ENCODE peak calls at places on chromosome 4, in six cellular contexts. X is HCT116, E is GM12878, D is HepG2, S is GM23338, M is K562. Q is an unnamed sample.
A peak's percentile ranks its signal among the peaks of the same experiment; 100 is the strongest.

GRCh38 chr4:38242822-38243384 is 282.7 kb downstream of the PTTG2 start:
- DNase-seq in X (no peak), E (no peak), D (no peak), S (no peak), M (peak; percentile 33), Q (no peak)

GRCh38 chr4:152063301-152064235 is 302.8 kb upstream of the GATB start:
- DNase-seq in X (no peak), E (no peak), D (no peak), S (peak; percentile 35), M (no peak), Q (no peak)

GRCh38 chr4:142840516-142841123 is 5.5 kb downstream of the INPP4B start:
- DNase-seq in X (peak; percentile 38), E (no peak), D (peak; percentile 3), S (peak; percentile 43), M (no peak), Q (no peak)

GRCh38 chr4:35789899-35790574 is 454.3 kb downstream of the ARAP2 start:
- DNase-seq in X (no peak), E (no peak), D (no peak), S (no peak), M (no peak), Q (no peak)

GRCh38 chr4:21992330-21992729 is 43.8 kb upstream of the KCNIP4 start:
- DNase-seq in X (no peak), E (no peak), D (no peak), S (no peak), M (no peak), Q (no peak)

GRCh38 chr4:175308236-175308635 is 390.1 kb downstream of the ADAM29 start:
- DNase-seq in X (peak; percentile 15), E (no peak), D (no peak), S (no peak), M (no peak), Q (no peak)

GRCh38 chr4:42789168-42789567 is 103.3 kb upstream of the GRXCR1 start:
- DNase-seq in X (no peak), E (no peak), D (no peak), S (no peak), M (no peak), Q (no peak)

GRCh38 chr4:69120869-69121268 is 24.6 kb downstream of the UGT2B7 start:
- DNase-seq in X (no peak), E (no peak), D (no peak), S (no peak), M (no peak), Q (no peak)

GRCh38 chr4:151046609-151047008 is 31.5 kb upstream of the LRBA start:
- DNase-seq in X (no peak), E (no peak), D (no peak), S (no peak), M (no peak), Q (no peak)

GRCh38 chr4:75672461-75673026 is 667 bp downstream of the G3BP2 start:
- DNase-seq in X (peak; percentile 22), E (peak; percentile 8), D (peak; percentile 36), S (peak; percentile 67), M (peak; percentile 63), Q (no peak)

GRCh38 chr4:86613734-86614133 is 19.6 kb downstream of the PTPN13 start:
- DNase-seq in X (no peak), E (no peak), D (no peak), S (no peak), M (no peak), Q (no peak)

GRCh38 chr4:657338-658030 is 16.6 kb downstream of the ATP5ME start:
- DNase-seq in X (no peak), E (no peak), D (no peak), S (peak; percentile 0), M (no peak), Q (no peak)

GRCh38 chr4:94758700-94759399 is 1.1 kb downstream of the BMPR1B start:
- DNase-seq in X (no peak), E (no peak), D (no peak), S (peak; percentile 67), M (no peak), Q (no peak)

GRCh38 chr4:29033703-29034102 is 1686.5 kb upstream of the PCDH7 start:
- DNase-seq in X (no peak), E (no peak), D (no peak), S (no peak), M (no peak), Q (no peak)

GRCh38 chr4:188665466-188665865 is 526.2 kb downstream of the TRIML1 start:
- DNase-seq in X (no peak), E (no peak), D (no peak), S (no peak), M (no peak), Q (no peak)

GRCh38 chr4:69800599-69800998 is 40.2 kb upstream of the SULT1B1 start:
- DNase-seq in X (no peak), E (no peak), D (no peak), S (no peak), M (no peak), Q (no peak)

GRCh38 chr4:70724463-70724862 is 2.7 kb downstream of the RUFY3 start:
- DNase-seq in X (no peak), E (no peak), D (no peak), S (no peak), M (no peak), Q (no peak)

GRCh38 chr4:164350086-164350485 is 403.8 kb upstream of the SMIM31 start:
- DNase-seq in X (no peak), E (no peak), D (no peak), S (no peak), M (no peak), Q (no peak)

GRCh38 chr4:186592961-186593586 is 37.7 kb upstream of the MTNR1A start:
- DNase-seq in X (no peak), E (no peak), D (no peak), S (no peak), M (no peak), Q (no peak)

GRCh38 chr4:6795821-6796220 is 13.3 kb downstream of the KIAA0232 start:
- DNase-seq in X (no peak), E (no peak), D (no peak), S (no peak), M (no peak), Q (no peak)

DNA sequence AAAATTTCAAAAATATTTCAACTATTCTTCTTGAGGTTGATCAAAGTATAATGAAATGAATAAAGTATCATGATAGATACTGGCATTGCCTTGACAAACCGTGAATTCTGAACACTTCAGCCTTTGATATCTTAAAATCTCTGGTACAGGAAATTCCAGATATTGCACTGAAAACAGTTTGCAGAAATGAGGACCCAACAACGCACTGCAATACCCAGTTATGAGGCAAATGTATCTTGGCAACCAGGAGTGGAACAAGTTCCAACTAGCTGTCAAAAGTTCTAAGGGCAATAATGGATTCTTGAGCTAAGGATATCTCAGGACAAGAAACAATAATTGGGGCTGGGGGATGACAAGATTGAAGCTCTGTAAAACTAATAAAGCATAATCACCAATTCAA is 38.2 kb downstream of the EIF4E start:
- DNase-seq in X (no peak), E (no peak), D (no peak), S (no peak), M (no peak), Q (no peak)
- H3K27ac ChIP-seq in X (no peak overlapping the region), E (no peak overlapping the region), D (no peak overlapping the region), S (no peak overlapping the region), M (peak overlapping the region; percentile 29), Q (no peak overlapping the region)

GRCh38 chr4:148007303-148007702 is 275.4 kb downstream of the ARHGAP10 start:
- DNase-seq in X (peak; percentile 72), E (no peak), D (no peak), S (no peak), M (peak; percentile 18), Q (no peak)
- TF ChIP-seq POLR2AphosphoS5 in X (no peak), E (no peak), D (no peak), S (no peak), M (no peak), Q (no peak)

GRCh38 chr4:107036602-107037151 is 564 bp upstream of the DKK2 start:
- DNase-seq in X (no peak), E (no peak), D (no peak), S (peak; percentile 5), M (no peak), Q (no peak)
- TF ChIP-seq EZH2 in X (no peak), E (no peak), D (no peak), S (no peak), M (no peak), Q (no peak)

GRCh38 chr4:89160806-89161205 is 49.5 kb downstream of the TIGD2 start:
- DNase-seq in X (no peak), E (no peak), D (no peak), S (no peak), M (no peak), Q (no peak)

GRCh38 chr4:89162486-89162885 is 51.2 kb downstream of the TIGD2 start:
- DNase-seq in X (no peak), E (no peak), D (no peak), S (no peak), M (no peak), Q (no peak)

GRCh38 chr4:89164400-89164799 is 53.1 kb downstream of the TIGD2 start:
- DNase-seq in X (no peak), E (no peak), D (no peak), S (no peak), M (no peak), Q (no peak)

GRCh38 chr4:89161841-89162240 is 50.5 kb downstream of the TIGD2 start:
- DNase-seq in X (no peak), E (no peak), D (no peak), S (no peak), M (no peak), Q (no peak)

DNA sequence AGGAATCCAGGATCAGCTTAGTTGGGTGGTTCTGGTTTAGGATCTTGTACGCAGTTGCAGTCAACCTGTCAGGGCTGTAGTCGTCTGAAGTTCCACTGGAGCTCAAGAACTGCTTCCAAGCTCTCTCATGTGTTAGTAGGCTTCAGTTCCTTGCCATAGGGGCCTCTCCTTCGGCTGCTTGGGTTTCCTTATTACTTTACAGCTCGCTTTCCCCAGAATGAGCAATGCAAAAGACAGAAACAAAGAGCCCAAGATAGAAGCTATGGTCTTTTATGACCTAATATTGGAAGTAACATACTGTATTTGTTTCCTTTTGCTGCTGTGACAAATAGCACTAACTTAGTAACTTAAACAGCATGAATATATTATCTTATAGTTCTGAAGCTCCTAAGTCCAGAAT is 51.7 kb downstream of the TIGD2 start:
- DNase-seq in X (no peak), E (no peak), D (no peak), S (no peak), M (no peak), Q (no peak)
- H3K27ac ChIP-seq in X (no peak overlapping the region), E (no peak overlapping the region), D (no peak overlapping the region), S (no peak overlapping the region), M (no peak overlapping the region), Q (no peak overlapping the region)

Q was measured in SK-N-MC.